ENCODE peak calls at places on chromosomes 12 and 14, in four cellular contexts. R is neuronal stem cell, T is prostate gland, U is ascending aorta. K is an unnamed sample. For H3K9me3, the result is how much of the 10 kb centered on the place peaks cover.

GRCh38 chr12:52007158-52007921 is 594 bp downstream of the TAMALIN start:
- DNase-seq in R (no peak), T (no peak), U (peak), K (no peak)

GRCh38 chr12:121968880-121969279 is 50.5 kb downstream of the CFAP251 start:
- DNase-seq in U (no peak), R (no peak), T (no peak), K (no peak)

GRCh38 chr14:77186911-77187648 is 5.5 kb downstream of the TMEM63C start:
- DNase-seq in T (no peak), U (no peak), R (peak), K (no peak)

GRCh38 chr12:20309504-20310148 is 58.7 kb upstream of the PDE3A start:
- DNase-seq in T (no peak), U (no peak), R (no peak), K (no peak)

GRCh38 chr12:71840226-71840847 is 778 bp downstream of the TBC1D15 start:
- DNase-seq in U (no peak), T (no peak), R (no peak), K (no peak)

GRCh38 chr12:43104524-43104923 is 447.5 kb downstream of the ADAMTS20 start:
- DNase-seq in T (no peak), U (no peak), R (no peak), K (no peak)

GRCh38 chr12:52148541-52149181 is 43.2 kb downstream of the KRT80 start:
- DNase-seq in R (no peak), T (peak), U (no peak), K (no peak)

GRCh38 chr14:84340938-84341337 is 1189.0 kb upstream of the FLRT2 start:
- DNase-seq in T (no peak), U (no peak), R (no peak), K (no peak)

GRCh38 chr12:1306096-1306495 is 288.3 kb downstream of the FBXL14 start:
- DNase-seq in T (no peak), R (no peak), U (no peak), K (no peak)

GRCh38 chr12:107327783-107328182 is 234.4 kb upstream of the CRY1 start:
- DNase-seq in T (no peak), U (no peak), R (no peak), K (no peak)

GRCh38 chr12:116520801-116521471 is 38.2 kb upstream of the MAP1LC3B2 start:
- DNase-seq in U (no peak), R (no peak), T (peak), K (no peak)

GRCh38 chr12:48388430-48388829 is 37.7 kb upstream of the ZNF641 start:
- DNase-seq in U (no peak), T (no peak), R (no peak), K (no peak)

GRCh38 chr12:116604151-116604550 is 45.0 kb downstream of the MAP1LC3B2 start:
- DNase-seq in U (no peak), R (no peak), T (no peak), K (no peak)

GRCh38 chr12:106149096-106149784 is 10.5 kb upstream of the NUAK1 start:
- DNase-seq in U (no peak), R (no peak), T (peak), K (no peak)

GRCh38 chr12:103800252-103800771 is 40.7 kb downstream of the NT5DC3 start:
- DNase-seq in T (peak), R (no peak), U (peak), K (no peak)

GRCh38 chr12:70686299-70686698 is 49.1 kb upstream of the PTPRB start:
- DNase-seq in U (no peak), R (no peak), T (no peak), K (no peak)

GRCh38 chr14:89319687-89320086 is 97.3 kb downstream of the FOXN3 start:
- DNase-seq in U (no peak), T (no peak), R (no peak), K (no peak)

GRCh38 chr12:8065991-8066594 is at the start of gene C3AR1:
- DNase-seq in T (no peak), R (no peak), U (no peak), K (no peak)

GRCh38 chr12:47068539-47068938 is 10.9 kb upstream of the PCED1B start:
- DNase-seq in R (no peak), U (no peak), T (no peak), K (no peak)

GRCh38 chr12:49891476-49891875 is 12.2 kb downstream of the FAIM2 start:
- DNase-seq in R (no peak), U (no peak), T (no peak), K (no peak)

GRCh38 chr12:104457746-104458644 is 1.2 kb downstream of the CHST11 start:
- DNase-seq in U (peak), R (no peak), T (no peak), K (no peak)

GRCh38 chr14:55127491-55127951 is 1.5 kb upstream of the LGALS3 start:
- DNase-seq in U (no peak), R (no peak), T (peak), K (no peak)

GRCh38 chr14:93987815-93988476 is 9.2 kb upstream of the CCDC197 start:
- DNase-seq in R (no peak), T (no peak), U (no peak), K (no peak)

GRCh38 chr14:28375295-28375694 is 391.3 kb upstream of the FOXG1 start:
- DNase-seq in R (peak), U (no peak), T (no peak), K (peak)

GRCh38 chr12:105409881-105410471 is 79.5 kb downstream of the C12orf75 start:
- DNase-seq in U (peak), T (no peak), R (no peak), K (no peak)

GRCh38 chr12:62861586-62861985 is 73.4 kb downstream of the PPM1H start:
- DNase-seq in R (no peak), T (no peak), U (no peak), K (no peak)

GRCh38 chr12:62865090-62865489 is 69.9 kb downstream of the PPM1H start:
- DNase-seq in U (no peak), T (no peak), R (no peak), K (no peak)

GRCh38 chr12:62860501-62861156 is 74.3 kb downstream of the PPM1H start:
- DNase-seq in R (no peak), U (no peak), T (no peak), K (no peak)

GRCh38 chr12:62861157-62861535 is 73.8 kb downstream of the PPM1H start:
- DNase-seq in T (no peak), U (no peak), R (no peak), K (no peak)

GRCh38 chr12:62862259-62862881 is 72.6 kb downstream of the PPM1H start:
- DNase-seq in U (no peak), R (no peak), T (no peak), K (no peak)
- H3K27ac ChIP-seq in U (peak), R (no peak), T (no peak), K (no peak)

GRCh38 chr12:54026640-54027441 is 1.4 kb upstream of the HOXC6 start:
- DNase-seq in T (no peak), R (no peak), U (no peak), K (no peak)
- H3K4me3 ChIP-seq in T (no peak), R (no peak), U (no peak), K (no peak)

GRCh38 chr14:31477248-31477647 is 10.6 kb downstream of the GPR33 start:
- DNase-seq in T (no peak), U (no peak), R (no peak), K (no peak)
- H3K9me3 ChIP-seq in T (under half), U (under half), R (under half), K (under half)

GRCh38 chr12:11869901-11870300 is 200.8 kb upstream of the BCL2L14 start:
- DNase-seq in R (peak), U (no peak), T (no peak), K (no peak)

GRCh38 chr12:11872055-11872454 is 198.7 kb upstream of the BCL2L14 start:
- DNase-seq in T (no peak), R (no peak), U (no peak), K (no peak)

GRCh38 chr12:11865835-11866234 is 204.9 kb upstream of the BCL2L14 start:
- DNase-seq in U (no peak), R (no peak), T (no peak), K (no peak)

GRCh38 chr12:11869406-11869805 is 201.3 kb upstream of the BCL2L14 start:
- DNase-seq in R (no peak), U (no peak), T (no peak), K (no peak)

DNA sequence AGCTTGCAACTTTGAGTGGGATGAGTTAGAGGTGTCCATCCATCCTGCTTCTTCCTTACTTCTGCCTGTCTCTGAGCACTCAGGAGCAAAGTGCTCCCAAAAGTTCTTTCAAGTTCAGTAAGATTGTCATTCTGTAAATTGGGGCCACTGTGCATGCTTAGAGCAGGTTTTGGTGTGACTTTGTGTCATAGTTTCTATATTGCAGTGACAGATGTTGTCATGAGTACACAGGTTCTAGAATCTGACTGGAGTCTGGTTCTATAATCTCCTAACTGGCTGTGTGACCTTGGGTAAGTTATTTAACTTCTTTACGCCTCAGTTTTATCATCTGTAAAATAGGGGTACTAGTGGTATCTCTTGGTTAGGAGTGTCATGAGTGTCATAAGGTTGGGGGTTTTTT is 202.7 kb upstream of the BCL2L14 start:
- DNase-seq in R (no peak), U (no peak), T (no peak), K (no peak)
- H3K27ac ChIP-seq in R (no peak), U (peak), T (no peak), K (no peak)

DNA sequence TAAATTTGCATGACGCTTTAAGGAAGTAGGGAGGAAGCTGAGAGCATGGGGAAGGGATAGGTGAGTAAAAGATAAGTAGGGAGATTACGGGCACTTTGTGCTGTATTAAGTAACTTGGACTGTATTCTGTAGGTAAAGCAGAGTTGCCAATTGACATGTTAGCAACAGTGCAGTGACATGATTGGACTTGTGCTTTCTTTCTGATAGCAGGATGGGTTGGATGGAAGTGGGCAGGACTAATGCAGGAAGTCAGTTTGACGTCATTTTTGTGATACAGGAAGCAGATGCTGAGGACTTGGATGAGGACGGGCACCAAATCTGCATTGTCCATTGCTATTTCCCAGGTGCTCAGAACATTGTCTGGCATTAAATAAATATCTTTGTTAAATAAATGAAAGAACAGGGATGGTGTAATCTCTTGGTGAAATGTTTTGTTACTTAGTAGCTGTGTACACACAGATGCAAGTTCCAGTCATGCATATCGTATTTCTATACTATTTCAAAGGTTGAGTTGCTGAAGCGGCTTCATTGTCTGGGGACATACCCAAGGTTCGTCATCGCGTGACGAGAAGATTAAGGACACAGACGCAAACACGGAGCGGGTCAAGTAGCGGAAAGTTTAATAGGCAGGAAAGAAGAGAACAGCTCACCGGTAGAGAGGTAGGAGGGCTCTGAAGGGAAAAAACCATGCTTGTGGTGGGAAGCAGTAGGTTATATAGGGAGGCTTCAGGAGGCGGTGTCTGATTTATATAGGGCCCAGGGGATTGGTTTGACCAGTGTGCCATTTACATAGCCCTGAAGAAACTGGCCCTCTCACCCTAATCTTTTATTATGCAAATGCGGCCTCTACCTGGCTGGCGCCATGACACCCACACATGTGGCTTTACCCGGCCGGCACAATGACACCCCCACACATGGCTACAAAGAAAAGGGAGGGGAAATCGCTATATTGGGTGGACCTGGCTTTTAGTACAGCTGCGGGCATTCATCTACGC is 30.7 kb downstream of the GUCY2C start:
- DNase-seq in U (no peak), T (no peak), R (no peak), K (peak)
- H3K4me3 ChIP-seq in U (no peak), T (no peak), R (no peak), K (no peak)

GRCh38 chr12:9907769-9908168 is 24.4 kb downstream of the CLEC2A start:
- DNase-seq in T (no peak), U (no peak), R (no peak), K (no peak)
- H3K9me3 ChIP-seq in T (under half), U (under half), R (under half), K (under half)

DNA sequence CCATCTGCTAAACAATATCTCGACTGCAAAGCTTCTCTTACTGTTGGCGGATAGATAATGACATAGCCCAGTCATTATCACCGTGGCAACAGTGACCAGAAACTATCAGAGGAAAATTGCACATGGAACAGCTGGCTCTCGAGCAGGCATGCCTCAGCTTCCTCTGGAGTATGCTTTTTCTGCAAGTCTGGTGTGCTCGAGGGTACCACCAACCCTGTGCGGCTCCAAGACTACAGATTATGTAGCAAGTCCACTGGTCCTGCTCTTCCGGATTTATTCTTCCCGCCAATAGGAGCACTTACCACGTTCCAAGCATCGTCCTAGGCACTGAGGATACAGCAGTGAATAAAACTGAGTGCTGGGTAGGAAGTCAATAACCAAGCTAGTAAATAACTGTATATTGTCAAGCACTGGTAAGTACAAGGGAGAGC is 1.4 kb upstream of the GLRX5 start:
- DNase-seq in U (no peak), R (no peak), T (no peak), K (no peak)
- H3K27ac ChIP-seq in U (peak), R (no peak), T (no peak), K (no peak)

GRCh38 chr14:85587152-85587697 is 57.3 kb downstream of the FLRT2 start:
- DNase-seq in R (no peak), U (no peak), T (peak), K (no peak)
- H3K4me3 ChIP-seq in R (no peak), U (no peak), T (no peak), K (no peak)